ENCODE peak calls at places on chromosomes 4 and X, in six cellular contexts. G is HCT116, S is SK-N-SH, K is HepG2, X is K562, A is H1. B is an unnamed sample.

GRCh38 chrX:123590842-123591491 is 141.9 kb downstream of the THOC2 start:
- DNase-seq in G (no peak), K (peak; percentile 0), S (no peak), A (no peak), X (no peak), B (no peak)

GRCh38 chrX:129650821-129651510 is 3.8 kb downstream of the APLN start:
- DNase-seq in A (no peak), X (no peak), S (no peak), K (no peak), G (no peak), B (no peak)

GRCh38 chr4:30718021-30718888 is 1.9 kb upstream of the PCDH7 start:
- DNase-seq in A (no peak), G (no peak), S (peak; percentile 46), K (no peak), X (no peak), B (no peak)

GRCh38 chr4:66169341-66169740 is 499.1 kb upstream of the EPHA5 start:
- DNase-seq in G (no peak), X (no peak), S (peak; percentile 1), K (peak; percentile 11), A (no peak), B (peak; percentile 4)

GRCh38 chr4:118224239-118224829 is 128.5 kb downstream of the PRSS12 start:
- DNase-seq in K (peak; percentile 43), G (peak; percentile 67), S (peak; percentile 30), X (peak; percentile 20), A (no peak), B (peak; percentile 71)

GRCh38 chrX:41758391-41758790 is 34.4 kb downstream of the GPR82 start:
- DNase-seq in S (no peak), K (no peak), A (no peak), G (no peak), X (no peak), B (no peak)

GRCh38 chr4:2427383-2428334 is 8.9 kb downstream of the CFAP99 start:
- DNase-seq in S (no peak), G (no peak), A (no peak), K (no peak), X (no peak), B (no peak)

GRCh38 chr4:151939670-151940069 is 178.9 kb upstream of the GATB start:
- DNase-seq in A (no peak), S (no peak), X (no peak), K (no peak), G (no peak), B (no peak)

GRCh38 chr4:83581411-83582288 is 45.7 kb downstream of the GPAT3 start:
- DNase-seq in X (no peak), S (no peak), K (no peak), A (no peak), G (no peak), B (no peak)

GRCh38 chr4:114729339-114729738 is 130.7 kb downstream of the UGT8 start:
- DNase-seq in S (peak; percentile 3), K (no peak), G (no peak), A (no peak), X (no peak), B (no peak)

GRCh38 chr4:3317656-3318211 is 24.9 kb downstream of the RGS12 start:
- DNase-seq in X (no peak), A (no peak), G (no peak), K (no peak), S (no peak), B (no peak)

GRCh38 chr4:8603931-8604330 is 11.4 kb downstream of the CPZ start:
- DNase-seq in X (no peak), A (no peak), G (no peak), K (no peak), S (no peak), B (no peak)

GRCh38 chrX:132532955-132533354 is 44.1 kb upstream of the MBNL3 start:
- DNase-seq in A (no peak), K (peak; percentile 87), S (no peak), X (no peak), G (no peak), B (no peak)

GRCh38 chrX:33138677-33139249 is 72.6 kb downstream of the DMD start:
- DNase-seq in G (no peak), A (no peak), K (no peak), S (no peak), X (no peak), B (no peak)

GRCh38 chrX:50812995-50813842 is 775 bp downstream of the SHROOM4 start:
- DNase-seq in A (no peak), S (peak; percentile 39), G (no peak), K (no peak), X (no peak), B (peak; percentile 33)

GRCh38 chr4:125749354-125749753 is 434.6 kb downstream of the FAT4 start:
- DNase-seq in G (no peak), K (no peak), S (no peak), A (no peak), X (no peak), B (no peak)

GRCh38 chr4:13483142-13484044 is 747 bp downstream of the RAB28 start:
- DNase-seq in G (peak; percentile 10), K (peak; percentile 13), S (peak; percentile 42), A (no peak), X (peak; percentile 12), B (peak; percentile 61)

GRCh38 chrX:107014927-107015326 is 14.9 kb upstream of the MORC4 start:
- DNase-seq in G (no peak), X (no peak), K (no peak), S (no peak), A (no peak), B (no peak)

DNA sequence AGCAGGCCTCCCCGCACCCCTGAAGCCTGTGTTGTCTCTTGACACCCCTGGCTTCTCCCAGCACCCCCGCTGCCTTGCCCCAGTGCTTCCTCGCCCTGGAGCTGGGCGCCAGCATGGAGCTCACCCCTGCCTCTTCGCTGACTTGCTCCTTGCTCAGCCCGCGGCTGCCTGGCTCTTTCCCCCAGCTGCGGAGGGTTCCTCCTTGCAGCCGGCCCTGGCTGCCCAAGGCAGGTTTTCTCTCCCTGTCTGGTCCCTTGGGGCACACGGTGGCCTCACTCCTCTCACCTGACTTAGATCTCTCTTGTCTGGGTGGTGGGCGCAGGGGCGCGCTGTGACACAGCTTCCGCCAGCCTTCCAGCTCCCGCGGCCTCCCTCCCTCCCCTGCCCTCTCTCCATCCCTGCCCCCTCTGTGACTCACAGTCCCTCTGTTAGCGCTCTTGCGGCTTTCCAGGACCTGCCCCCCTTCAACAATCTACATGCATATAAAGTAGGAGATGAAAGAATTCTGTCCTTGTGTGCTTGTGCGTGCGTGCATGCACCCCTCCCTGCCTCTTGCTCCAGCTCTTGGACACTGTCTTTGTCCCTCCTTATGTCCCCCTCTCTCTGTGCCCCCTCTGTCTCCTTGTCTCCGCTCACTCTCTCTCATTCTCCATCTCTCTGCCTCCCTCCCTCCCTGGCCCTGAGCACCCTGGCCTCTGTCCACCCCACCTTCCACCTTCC is 2.2 kb downstream of the PLXNB3 start:
- DNase-seq in X (peak; percentile 71), G (no peak), S (peak; percentile 74), K (peak; percentile 48), A (no peak), B (no peak)
- TF ChIP-seq JUND in X (peak; percentile 91), G (no peak), S (no peak), K (no peak), A (no peak), B (no peak)

GRCh38 chr4:138981930-138982390 is 33.6 kb upstream of the NOCT start:
- DNase-seq in G (no peak), X (no peak), K (peak; percentile 35), S (no peak), A (no peak), B (no peak)
- TF ChIP-seq JUND in G (no peak), X (no peak), K (no peak), S (no peak), A (no peak), B (no peak)

GRCh38 chrX:148133099-148133725 is 152.1 kb downstream of the FMR1NB start:
- DNase-seq in S (no peak), A (no peak), K (no peak), G (no peak), X (no peak), B (peak; percentile 1)

GRCh38 chrX:148135738-148136137 is 154.6 kb downstream of the FMR1NB start:
- DNase-seq in G (no peak), X (no peak), A (no peak), S (no peak), K (no peak), B (no peak)

DNA sequence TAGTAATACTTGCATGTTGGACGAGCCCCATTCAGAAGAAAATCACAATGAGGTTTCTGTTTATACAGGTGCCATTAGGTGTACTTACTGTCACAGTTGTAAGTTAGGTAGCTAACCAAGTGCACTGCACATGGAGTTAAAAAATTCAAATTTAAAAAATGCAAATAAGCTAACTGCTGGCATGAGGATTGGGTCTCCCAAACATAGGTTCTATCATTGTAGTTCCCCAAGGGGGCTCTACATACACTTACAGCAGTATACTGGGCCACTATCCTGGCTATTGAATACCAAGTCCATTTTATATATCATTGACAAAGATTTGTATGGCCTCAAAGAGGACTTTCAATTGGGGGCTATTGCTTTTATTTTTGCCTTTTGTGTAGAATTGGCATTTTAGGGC is 153.4 kb downstream of the FMR1NB start:
- DNase-seq in G (no peak), X (no peak), S (no peak), K (no peak), A (no peak), B (no peak)
- TF ChIP-seq JUND in G (no peak), X (no peak), S (no peak), K (no peak), A (no peak), B (no peak)

GRCh38 chrX:68685722-68686683 is 38.5 kb downstream of the STARD8 start:
- DNase-seq in S (peak; percentile 49), K (no peak), A (no peak), G (no peak), X (peak; percentile 50), B (no peak)
- TF ChIP-seq JUND in S (no peak), K (no peak), A (no peak), G (no peak), X (peak; percentile 68), B (no peak)

GRCh38 chrX:95382799-95383198 is 1301.8 kb upstream of the DIAPH2 start:
- DNase-seq in K (no peak), X (no peak), A (no peak), S (no peak), G (no peak), B (no peak)
- TF ChIP-seq JUND in K (no peak), X (no peak), A (no peak), S (no peak), G (no peak), B (no peak)

DNA sequence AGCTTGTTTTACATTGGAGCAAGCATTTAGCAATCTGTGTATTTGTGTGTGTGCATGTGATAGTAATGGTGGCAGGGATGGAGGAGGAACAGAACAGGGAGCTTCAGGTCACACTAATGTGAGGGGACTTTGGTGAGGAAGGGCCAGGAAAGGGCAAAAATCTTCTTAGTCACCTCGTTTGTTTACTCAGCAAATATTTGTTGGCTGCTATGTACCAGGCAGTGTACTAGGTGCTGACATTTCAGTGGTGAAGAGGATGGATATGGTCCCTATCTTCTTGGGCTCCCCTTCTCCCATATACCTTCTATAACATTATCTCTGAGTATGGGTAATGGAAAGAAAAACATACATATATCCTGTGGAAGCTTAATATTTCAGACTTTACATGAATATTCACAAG is 48.5 kb upstream of the HDAC8 start:
- DNase-seq in S (no peak), X (no peak), K (no peak), G (no peak), A (no peak), B (no peak)
- TF ChIP-seq JUND in S (no peak), X (no peak), K (no peak), G (no peak), A (no peak), B (no peak)

B was measured in T47D.